ENCODE peak calls at places on chromosome 13, in four cellular contexts. One of them, this sample, is unnamed.
A peak's percentile ranks its signal among the peaks of the same experiment; 100 is the strongest.

GRCh38 chr13:46903748-46904147 is 6.9 kb upstream of the HTR2A start:
- DNase-seq in foreskin keratinocyte: no peak
- DNase-seq in mucosa of descending colon: no peak
- DNase-seq in BE2C: peak; percentile 21
- DNase-seq in this sample: no peak

GRCh38 chr13:24247016-24247415 is 62.4 kb upstream of the C1QTNF9 start:
- DNase-seq in foreskin keratinocyte: no peak
- DNase-seq in BE2C: no peak
- DNase-seq in mucosa of descending colon: no peak
- DNase-seq in this sample: no peak

GRCh38 chr13:26541041-26541440 is 16.4 kb upstream of the WASF3 start:
- DNase-seq in foreskin keratinocyte: no peak
- DNase-seq in BE2C: no peak
- DNase-seq in mucosa of descending colon: no peak
- DNase-seq in this sample: no peak

GRCh38 chr13:32932376-32932775 is 83.8 kb upstream of the KL start:
- DNase-seq in foreskin keratinocyte: no peak
- DNase-seq in BE2C: no peak
- DNase-seq in mucosa of descending colon: no peak
- DNase-seq in this sample: no peak

GRCh38 chr13:33033361-33033812 is 17.2 kb downstream of the KL start:
- DNase-seq in foreskin keratinocyte: no peak
- DNase-seq in BE2C: no peak
- DNase-seq in mucosa of descending colon: no peak
- DNase-seq in this sample: no peak

GRCh38 chr13:47114030-47114429 is 217.2 kb upstream of the HTR2A start:
- DNase-seq in mucosa of descending colon: no peak
- DNase-seq in foreskin keratinocyte: peak; percentile 58
- DNase-seq in BE2C: no peak
- DNase-seq in this sample: no peak

GRCh38 chr13:51849145-51850101 is 4.4 kb upstream of the TMEM272 start:
- DNase-seq in foreskin keratinocyte: no peak
- DNase-seq in BE2C: peak; percentile 65
- DNase-seq in mucosa of descending colon: peak; percentile 33
- DNase-seq in this sample: no peak

GRCh38 chr13:25149670-25150069 is 22.4 kb downstream of the AMER2 start:
- DNase-seq in mucosa of descending colon: no peak
- DNase-seq in BE2C: no peak
- DNase-seq in foreskin keratinocyte: no peak
- DNase-seq in this sample: no peak

GRCh38 chr13:22848539-22849052 is 332.2 kb upstream of the SGCG start:
- DNase-seq in mucosa of descending colon: peak; percentile 44
- DNase-seq in foreskin keratinocyte: no peak
- DNase-seq in BE2C: peak; percentile 50
- DNase-seq in this sample: no peak

GRCh38 chr13:41222259-41222852 is 28.0 kb upstream of the KBTBD7 start:
- DNase-seq in mucosa of descending colon: no peak
- DNase-seq in BE2C: peak; percentile 53
- DNase-seq in foreskin keratinocyte: peak; percentile 50
- DNase-seq in this sample: no peak

GRCh38 chr13:23506821-23507210 is 63.4 kb upstream of the TNFRSF19 start:
- DNase-seq in foreskin keratinocyte: no peak
- DNase-seq in BE2C: peak; percentile 51
- DNase-seq in mucosa of descending colon: no peak
- DNase-seq in this sample: no peak

GRCh38 chr13:27721681-27722080 is 70.6 kb upstream of the GSX1 start:
- DNase-seq in foreskin keratinocyte: no peak
- DNase-seq in mucosa of descending colon: no peak
- DNase-seq in BE2C: no peak
- DNase-seq in this sample: no peak

GRCh38 chr13:27203854-27204253 is 32.2 kb upstream of the USP12 start:
- DNase-seq in foreskin keratinocyte: no peak
- DNase-seq in mucosa of descending colon: no peak
- DNase-seq in BE2C: no peak
- DNase-seq in this sample: no peak

GRCh38 chr13:98295371-98295770 is 118.3 kb upstream of the RNF113B start:
- DNase-seq in foreskin keratinocyte: no peak
- DNase-seq in BE2C: no peak
- DNase-seq in mucosa of descending colon: no peak
- DNase-seq in this sample: no peak

GRCh38 chr13:98299954-98300350 is 122.9 kb upstream of the RNF113B start:
- DNase-seq in BE2C: no peak
- DNase-seq in mucosa of descending colon: no peak
- DNase-seq in foreskin keratinocyte: no peak
- DNase-seq in this sample: no peak

GRCh38 chr13:98298599-98298998 is 121.5 kb upstream of the RNF113B start:
- DNase-seq in foreskin keratinocyte: peak; percentile 28
- DNase-seq in mucosa of descending colon: no peak
- DNase-seq in BE2C: no peak
- DNase-seq in this sample: no peak

GRCh38 chr13:98299243-98299953 is 122.3 kb upstream of the RNF113B start:
- DNase-seq in foreskin keratinocyte: no peak
- DNase-seq in BE2C: no peak
- DNase-seq in mucosa of descending colon: no peak
- DNase-seq in this sample: no peak

GRCh38 chr13:98297043-98297442 is 120.0 kb upstream of the RNF113B start:
- DNase-seq in mucosa of descending colon: no peak
- DNase-seq in foreskin keratinocyte: no peak
- DNase-seq in BE2C: no peak
- DNase-seq in this sample: no peak
- H3K4me1 ChIP-seq in mucosa of descending colon: peaks cover 11% of the 10 kb centered on the region
- H3K4me1 ChIP-seq in foreskin keratinocyte: no peaks in the 10 kb centered on the region
- H3K4me1 ChIP-seq in BE2C: peaks cover 35% of the 10 kb centered on the region
- H3K4me1 ChIP-seq in this sample: no peaks in the 10 kb centered on the region

DNA sequence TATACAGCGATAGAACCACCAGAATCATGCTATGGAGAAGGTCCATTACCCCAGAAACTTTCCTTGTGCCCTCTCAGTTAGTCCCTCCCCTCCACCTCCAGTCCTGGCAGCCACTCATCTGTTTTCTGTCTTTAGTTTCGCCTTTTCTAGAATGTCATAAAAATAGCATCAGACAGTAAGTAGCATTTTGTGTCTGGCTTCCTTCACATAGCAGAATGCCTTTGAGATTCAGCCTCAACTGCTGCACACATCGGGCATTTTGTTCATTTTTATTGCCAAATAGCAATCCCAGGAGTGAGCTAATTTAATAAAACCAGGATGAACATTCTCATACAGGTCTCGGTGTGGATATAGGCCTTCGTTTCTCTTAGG is 110.4 kb downstream of the COL4A2 start:
- DNase-seq in foreskin keratinocyte: no peak
- DNase-seq in mucosa of descending colon: no peak
- DNase-seq in BE2C: no peak
- DNase-seq in this sample: no peak
- H3K4me1 ChIP-seq in foreskin keratinocyte: no peaks in the 10 kb centered on the region
- H3K4me1 ChIP-seq in mucosa of descending colon: no peaks in the 10 kb centered on the region
- H3K4me1 ChIP-seq in BE2C: no peaks in the 10 kb centered on the region
- H3K4me1 ChIP-seq in this sample: peaks cover 32% of the 10 kb centered on the region

GRCh38 chr13:110334841-110335490 is 27.9 kb downstream of the COL4A2 start:
- DNase-seq in mucosa of descending colon: no peak
- DNase-seq in BE2C: no peak
- DNase-seq in foreskin keratinocyte: no peak
- DNase-seq in this sample: no peak

GRCh38 chr13:110336108-110336507 is 29.0 kb downstream of the COL4A2 start:
- DNase-seq in mucosa of descending colon: no peak
- DNase-seq in foreskin keratinocyte: no peak
- DNase-seq in BE2C: no peak
- DNase-seq in this sample: no peak

GRCh38 chr13:110332750-110333149 is 25.7 kb downstream of the COL4A2 start:
- DNase-seq in foreskin keratinocyte: no peak
- DNase-seq in BE2C: no peak
- DNase-seq in mucosa of descending colon: no peak
- DNase-seq in this sample: no peak

GRCh38 chr13:110334256-110334655 is 27.2 kb downstream of the COL4A2 start:
- DNase-seq in BE2C: no peak
- DNase-seq in mucosa of descending colon: no peak
- DNase-seq in foreskin keratinocyte: peak; percentile 88
- DNase-seq in this sample: no peak

GRCh38 chr13:110333837-110334236 is 26.8 kb downstream of the COL4A2 start:
- DNase-seq in mucosa of descending colon: no peak
- DNase-seq in BE2C: no peak
- DNase-seq in foreskin keratinocyte: no peak
- DNase-seq in this sample: no peak
- H3K4me1 ChIP-seq in mucosa of descending colon: no peaks in the 10 kb centered on the region
- H3K4me1 ChIP-seq in BE2C: no peaks in the 10 kb centered on the region
- H3K4me1 ChIP-seq in foreskin keratinocyte: peaks cover 18% of the 10 kb centered on the region
- H3K4me1 ChIP-seq in this sample: peaks cover 25% of the 10 kb centered on the region

DNA sequence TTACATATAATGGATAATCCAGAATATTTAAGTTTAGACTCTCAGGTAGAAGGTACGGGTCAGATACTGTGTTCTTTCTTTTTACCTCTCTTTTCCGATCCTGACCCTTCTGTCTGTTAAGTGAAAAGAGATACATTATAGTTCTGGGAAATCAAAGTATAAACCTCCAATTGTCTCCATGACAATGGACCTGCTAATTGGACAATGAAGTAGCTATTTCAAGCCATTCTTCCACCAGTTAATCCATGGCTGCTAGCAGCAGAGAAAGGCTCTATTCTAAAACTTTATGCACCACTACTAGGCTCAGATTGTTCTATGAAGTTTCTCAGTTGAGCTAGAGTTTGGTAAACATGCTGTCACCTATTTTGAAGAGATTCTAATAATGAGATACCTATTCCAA is 8.3 kb upstream of the NBEA start:
- DNase-seq in mucosa of descending colon: no peak
- DNase-seq in foreskin keratinocyte: no peak
- DNase-seq in BE2C: no peak
- DNase-seq in this sample: no peak
- H3K4me1 ChIP-seq in mucosa of descending colon: no peaks in the 10 kb centered on the region
- H3K4me1 ChIP-seq in foreskin keratinocyte: no peaks in the 10 kb centered on the region
- H3K4me1 ChIP-seq in BE2C: no peaks in the 10 kb centered on the region
- H3K4me1 ChIP-seq in this sample: no peaks in the 10 kb centered on the region